ENCODE peak calls at places on chromosomes 16 and 17, in nine cellular contexts. E is pancreas, O is thyroid gland, W is tibial artery, I is cardiac fibroblast, L is H1, J is ascending aorta, D is AG10803, M is stomach. R is an unnamed sample.

GRCh38 chr16:85984947-85985451 is 86.0 kb downstream of the IRF8 start:
- DNase-seq in M (no peak), I (no peak), J (peak; percentile 55), D (no peak), O (no peak), W (no peak), L (no peak), E (no peak), R (no peak)

GRCh38 chr16:4415538-4416199 is 727 bp downstream of the CORO7 start:
- DNase-seq in M (peak; percentile 58), L (no peak), D (no peak), I (peak; percentile 30), E (no peak), W (peak; percentile 60), O (peak; percentile 39), J (no peak), R (peak; percentile 81)

GRCh38 chr16:70778901-70779309 is 22.1 kb downstream of the VAC14 start:
- DNase-seq in O (peak; percentile 45), E (no peak), M (no peak), D (peak; percentile 91), J (peak; percentile 77), I (peak; percentile 92), W (peak; percentile 75), L (peak; percentile 74), R (peak; percentile 37)

GRCh38 chr17:42937712-42938596 is 26.3 kb downstream of the AARSD1 start:
- DNase-seq in M (no peak), L (peak; percentile 25), W (no peak), E (peak; percentile 24), I (peak; percentile 78), O (peak; percentile 45), J (no peak), D (peak; percentile 64), R (peak; percentile 50)

GRCh38 chr17:73474370-73474988 is 162.7 kb upstream of the CDC42EP4 start:
- DNase-seq in E (peak; percentile 65), O (peak; percentile 51), D (peak; percentile 39), M (peak; percentile 79), I (peak; percentile 65), L (no peak), J (peak; percentile 78), W (peak; percentile 31), R (peak; percentile 66)

GRCh38 chr17:1181769-1182137 is 2.0 kb upstream of the ABR start:
- DNase-seq in L (no peak), W (no peak), J (no peak), M (no peak), I (peak; percentile 56), O (no peak), E (no peak), D (no peak), R (no peak)

GRCh38 chr16:57277586-57277985 is 6.9 kb downstream of the PLLP start:
- DNase-seq in L (no peak), M (no peak), O (no peak), E (no peak), I (peak; percentile 76), D (peak; percentile 78), J (no peak), W (no peak), R (no peak)

GRCh38 chr16:15611610-15612009 is 31.3 kb downstream of the MARF1 start:
- DNase-seq in W (no peak), O (no peak), E (no peak), D (peak; percentile 25), M (no peak), L (no peak), J (no peak), I (no peak), R (no peak)

GRCh38 chr16:66275795-66276428 is 90.6 kb upstream of the CDH5 start:
- DNase-seq in D (peak; percentile 71), W (no peak), L (peak; percentile 50), M (peak; percentile 45), O (peak; percentile 28), J (no peak), E (no peak), I (peak; percentile 87), R (no peak)

GRCh38 chr16:66274335-66275110 is 92.0 kb upstream of the CDH5 start:
- DNase-seq in J (no peak), M (no peak), E (no peak), O (no peak), D (peak; percentile 38), I (peak; percentile 64), W (no peak), L (no peak), R (no peak)

GRCh38 chr16:66278111-66278531 is 88.4 kb upstream of the CDH5 start:
- DNase-seq in L (no peak), I (no peak), D (no peak), W (no peak), O (peak; percentile 9), E (no peak), M (peak; percentile 59), J (no peak), R (no peak)

GRCh38 chr16:66277311-66278070 is 89.0 kb upstream of the CDH5 start:
- DNase-seq in E (no peak), O (no peak), W (no peak), I (no peak), D (no peak), J (no peak), L (no peak), M (no peak), R (no peak)

GRCh38 chr16:66278604-66279262 is 87.8 kb upstream of the CDH5 start:
- DNase-seq in L (no peak), I (no peak), M (no peak), J (no peak), E (no peak), W (no peak), O (no peak), D (no peak), R (no peak)
- TF ChIP-seq CTCF in L (peak; percentile 35), I (no peak), M (peak; percentile 7), J (no peak), E (no peak), W (no peak), O (no peak), D (no peak), R (no peak)

GRCh38 chr16:69566437-69567030 is 768 bp downstream of the NFAT5 start:
- DNase-seq in E (peak; percentile 68), M (peak; percentile 45), W (peak; percentile 74), I (peak; percentile 76), O (peak; percentile 66), J (peak; percentile 80), D (peak; percentile 72), L (no peak), R (peak; percentile 72)

GRCh38 chr16:69567031-69567680 is 1.4 kb downstream of the NFAT5 start:
- DNase-seq in O (peak; percentile 51), J (no peak), D (no peak), E (no peak), I (peak; percentile 54), L (no peak), W (peak; percentile 27), M (no peak), R (no peak)

GRCh38 chr16:69564845-69565610 is 738 bp upstream of the NFAT5 start:
- DNase-seq in W (no peak), L (no peak), E (no peak), J (no peak), O (no peak), D (no peak), I (peak; percentile 19), M (no peak), R (peak; percentile 16)

GRCh38 chr16:69563605-69564580 is 1.9 kb upstream of the NFAT5 start:
- DNase-seq in W (no peak), O (no peak), M (no peak), E (no peak), L (no peak), I (peak; percentile 55), D (no peak), J (no peak), R (no peak)

DNA sequence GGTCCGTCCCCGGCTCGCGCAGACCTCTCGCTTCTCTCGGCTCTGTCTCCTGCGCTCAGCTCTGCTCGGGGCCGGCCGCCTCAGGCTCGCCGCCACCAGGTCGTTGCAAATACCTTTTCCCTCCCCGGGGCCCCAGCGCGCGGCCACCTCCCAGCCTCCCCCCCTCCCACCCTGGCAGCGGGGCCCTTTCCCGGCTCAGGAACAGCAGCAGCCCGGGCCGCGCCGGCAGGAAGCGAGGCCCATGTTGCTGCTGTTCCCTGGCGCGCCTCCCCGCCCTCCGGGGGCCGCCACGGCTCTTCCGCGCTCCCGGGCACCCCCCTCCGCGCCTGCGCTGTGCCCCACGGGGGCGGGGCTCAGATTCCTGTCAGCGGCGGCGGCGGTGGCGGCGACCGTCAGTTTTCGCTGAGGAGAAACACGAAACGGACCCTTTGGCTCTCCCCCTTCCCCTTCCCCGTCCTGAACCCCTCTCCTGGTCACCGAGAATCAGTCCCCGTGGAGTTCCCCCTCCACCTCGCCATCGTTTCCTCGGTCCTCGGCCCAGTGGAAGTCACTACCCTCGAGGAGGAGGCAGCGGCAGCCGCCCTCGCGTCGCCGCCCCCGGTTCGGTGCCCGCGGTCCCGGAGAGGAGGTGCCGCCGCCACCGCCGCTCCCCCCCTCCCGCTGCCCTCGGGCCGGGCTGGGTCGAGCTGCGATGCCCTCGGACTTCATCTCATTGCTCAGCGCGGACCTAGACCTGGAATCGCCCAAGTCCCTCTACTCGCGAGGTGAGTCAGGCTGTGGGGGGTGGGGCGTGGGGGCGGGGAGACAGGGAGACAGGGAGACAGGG is at the start of gene NFAT5:
- DNase-seq in E (peak; percentile 85), W (peak; percentile 82), J (peak; percentile 94), L (peak; percentile 53), O (peak; percentile 88), D (peak; percentile 83), M (peak; percentile 92), I (peak; percentile 82), R (peak; percentile 91)
- TF ChIP-seq CTCF in E (no peak), W (no peak), J (no peak), L (no peak), O (no peak), D (no peak), M (no peak), I (no peak), R (no peak)

DNA sequence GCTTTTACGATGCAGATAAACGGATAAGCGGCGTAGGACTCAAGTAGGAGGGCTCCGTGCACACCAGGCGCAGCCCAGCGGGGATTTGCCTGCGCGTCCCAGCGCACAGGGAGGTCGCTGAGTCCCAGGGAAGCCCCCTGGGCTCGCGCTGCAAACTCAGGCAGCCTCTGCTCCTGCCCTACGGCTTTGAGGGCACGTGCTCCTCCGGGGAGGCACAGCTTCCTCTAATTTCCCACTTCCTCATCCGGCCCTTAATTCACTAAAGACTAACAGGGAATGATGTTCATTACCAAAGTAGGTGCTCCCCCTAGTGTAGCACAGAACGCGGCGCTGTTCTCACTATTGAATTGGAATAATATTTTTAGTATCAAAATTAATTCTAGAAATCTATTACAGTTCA is 825.4 kb downstream of the KCNJ18 start:
- DNase-seq in D (no peak), M (no peak), W (no peak), J (no peak), I (no peak), O (no peak), L (no peak), E (no peak), R (no peak)
- TF ChIP-seq CTCF in D (no peak), M (no peak), W (no peak), J (no peak), I (no peak), O (no peak), L (no peak), E (no peak), R (no peak)

GRCh38 chr17:57651996-57652395 is 93.1 kb downstream of the CCDC182 start:
- DNase-seq in W (no peak), L (no peak), I (no peak), D (no peak), J (no peak), O (no peak), M (no peak), E (no peak), R (no peak)

GRCh38 chr17:57654040-57654775 is 90.9 kb downstream of the CCDC182 start:
- DNase-seq in M (no peak), O (no peak), I (no peak), L (no peak), E (no peak), W (no peak), D (no peak), J (no peak), R (no peak)

GRCh38 chr17:57651451-57651850 is 93.6 kb downstream of the CCDC182 start:
- DNase-seq in M (no peak), W (no peak), J (no peak), D (no peak), O (peak; percentile 98), E (no peak), I (no peak), L (no peak), R (no peak)

GRCh38 chr17:57652811-57653210 is 92.3 kb downstream of the CCDC182 start:
- DNase-seq in M (no peak), D (no peak), I (no peak), J (no peak), O (peak; percentile 54), E (no peak), W (no peak), L (no peak), R (no peak)

DNA sequence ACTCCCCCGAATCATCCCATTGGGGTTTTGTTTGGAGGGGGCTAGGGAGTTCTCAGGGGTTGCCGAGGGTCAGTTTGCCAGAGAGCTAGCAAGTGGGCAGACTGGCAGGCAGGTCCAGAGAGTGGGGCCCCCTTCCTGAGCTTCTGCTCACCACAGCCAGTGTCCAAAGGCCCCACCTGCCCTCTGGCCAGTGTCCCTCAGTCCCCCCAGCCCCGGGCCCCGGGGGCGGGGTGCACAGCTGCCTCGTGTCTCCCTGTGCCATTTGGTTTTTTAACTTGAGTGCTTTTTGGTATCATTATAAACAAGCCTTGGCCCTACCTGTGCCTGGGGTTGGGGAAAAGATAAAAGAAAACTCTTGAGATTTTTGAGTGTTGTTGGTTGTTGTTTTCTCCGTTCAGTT is 91.8 kb downstream of the CCDC182 start:
- DNase-seq in M (no peak), E (no peak), W (no peak), O (no peak), I (no peak), D (no peak), L (no peak), J (no peak), R (no peak)
- TF ChIP-seq CTCF in M (no peak), E (no peak), W (no peak), O (no peak), I (no peak), D (no peak), L (no peak), J (no peak), R (no peak)